ENCODE peak calls at places on chromosome 10, in four cellular contexts. H is breast epithelium, U is adrenal gland, J is IMR-90. V is an unnamed sample.

GRCh38 chr10:79185067-79185774 is 116.5 kb downstream of the ZMIZ1 start:
- DNase-seq in H (no peak), J (peak), U (peak), V (peak)

GRCh38 chr10:132458595-132459251 is 61.7 kb downstream of the PWWP2B start:
- DNase-seq in U (peak), H (no peak), J (no peak), V (no peak)

GRCh38 chr10:59847326-59847725 is 59.0 kb downstream of the CCDC6 start:
- DNase-seq in U (no peak), J (no peak), H (no peak), V (no peak)

GRCh38 chr10:18005781-18006456 is 54.2 kb downstream of the SLC39A12 start:
- DNase-seq in H (no peak), J (peak), U (peak), V (peak)

GRCh38 chr10:13787015-13787421 is 200.3 kb downstream of the PRPF18 start:
- DNase-seq in H (no peak), U (peak), J (peak), V (no peak)

GRCh38 chr10:34911661-34912205 is 96.6 kb upstream of the PARD3 start:
- DNase-seq in U (no peak), H (no peak), J (peak), V (no peak)

GRCh38 chr10:66931340-66931948 is 5.6 kb downstream of the LRRTM3 start:
- DNase-seq in H (no peak), J (peak), U (no peak), V (no peak)

GRCh38 chr10:120891367-120891766 is 40.2 kb downstream of the WDR11 start:
- DNase-seq in U (no peak), J (peak), H (no peak), V (no peak)

GRCh38 chr10:33509231-33509871 is 174.9 kb upstream of the NRP1 start:
- DNase-seq in U (peak), J (peak), H (peak), V (no peak)

GRCh38 chr10:1121311-1121970 is 65.3 kb downstream of the WDR37 start:
- DNase-seq in U (no peak), J (no peak), H (no peak), V (no peak)

GRCh38 chr10:17504547-17505245 is 50.3 kb upstream of the ST8SIA6 start:
- DNase-seq in U (no peak), J (peak), H (no peak), V (no peak)

GRCh38 chr10:50386992-50387735 is 135.8 kb upstream of the ASAH2 start:
- DNase-seq in J (no peak), H (no peak), U (no peak), V (no peak)

GRCh38 chr10:52066383-52066782 is 247.7 kb upstream of the DKK1 start:
- DNase-seq in U (no peak), H (no peak), J (no peak), V (no peak)

GRCh38 chr10:86195521-86195920 is 171.1 kb downstream of the GRID1 start:
- DNase-seq in U (no peak), J (no peak), H (no peak), V (no peak)

GRCh38 chr10:117313641-117314040 is 61.6 kb downstream of the PDZD8 start:
- DNase-seq in U (no peak), H (no peak), J (no peak), V (no peak)

GRCh38 chr10:110528224-110528997 is 30.7 kb downstream of the DUSP5 start:
- DNase-seq in H (no peak), J (no peak), U (no peak), V (no peak)

GRCh38 chr10:69088801-69089501 is 1.0 kb downstream of the SRGN start:
- DNase-seq in U (no peak), H (no peak), J (peak), V (no peak)

GRCh38 chr10:26367771-26368170 is 70.4 kb upstream of the APBB1IP start:
- DNase-seq in H (no peak), U (no peak), J (no peak), V (no peak)

GRCh38 chr10:8183241-8183704 is 128.8 kb downstream of the GATA3 start:
- DNase-seq in J (no peak), U (no peak), H (no peak), V (no peak)

GRCh38 chr10:21208666-21209316 is 311.7 kb upstream of the NEBL start:
- DNase-seq in U (no peak), J (no peak), H (no peak), V (no peak)

GRCh38 chr10:116671274-116671926 is 50.6 kb downstream of the PNLIPRP2 start:
- DNase-seq in H (no peak), J (peak), U (no peak), V (no peak)

GRCh38 chr10:33506391-33506790 is 171.9 kb upstream of the NRP1 start:
- DNase-seq in H (no peak), J (no peak), U (no peak), V (no peak)

GRCh38 chr10:25604591-25604990 is 329.4 kb upstream of the MYO3A start:
- DNase-seq in J (no peak), H (no peak), U (no peak), V (no peak)

GRCh38 chr10:649798-650690 is 39.4 kb downstream of the DIP2C start:
- DNase-seq in U (no peak), H (no peak), J (peak), V (no peak)

GRCh38 chr10:88209837-88210552 is 346.6 kb downstream of the PTEN start:
- DNase-seq in U (peak), H (no peak), J (peak), V (peak)

GRCh38 chr10:604716-605631 is 84.5 kb downstream of the DIP2C start:
- DNase-seq in U (no peak), J (no peak), H (no peak), V (peak)

GRCh38 chr10:47295411-47295810 is 4.6 kb upstream of the GDF10 start:
- DNase-seq in U (no peak), H (no peak), J (no peak), V (peak)

GRCh38 chr10:92990615-92991014 is 70.0 kb upstream of the CYP26C1 start:
- DNase-seq in U (no peak), H (no peak), J (peak), V (no peak)

GRCh38 chr10:34473174-34474059 is 341.7 kb downstream of the PARD3 start:
- DNase-seq in U (no peak), J (no peak), H (no peak), V (peak)

GRCh38 chr10:93566435-93567276 is at the start of gene FFAR4:
- DNase-seq in U (peak), H (peak), J (no peak), V (no peak)

GRCh38 chr10:114767101-114767588 is 54.4 kb upstream of the FHIP2A start:
- DNase-seq in J (peak), U (no peak), H (no peak), V (no peak)

GRCh38 chr10:117541405-117541908 is 1.1 kb upstream of the EMX2 start:
- DNase-seq in U (peak), J (no peak), H (no peak), V (peak)

GRCh38 chr10:33862706-33863105 is 528.2 kb upstream of the NRP1 start:
- DNase-seq in J (no peak), H (no peak), U (no peak), V (no peak)

GRCh38 chr10:101031128-101031795 is at the start of the genes PDZD7 and SFXN3:
- DNase-seq in J (peak), U (peak), H (peak), V (peak)

GRCh38 chr10:126376956-126377355 is 11.3 kb downstream of the ADAM12 start:
- DNase-seq in H (no peak), J (peak), U (no peak), V (no peak)

GRCh38 chr10:24415455-24416169 is 206.7 kb downstream of the KIAA1217 start:
- DNase-seq in J (peak), U (peak), H (peak), V (peak)

GRCh38 chr10:24416248-24416647 is 207.3 kb downstream of the KIAA1217 start:
- DNase-seq in H (peak), U (no peak), J (no peak), V (peak)

GRCh38 chr10:24417053-24417452 is 208.1 kb downstream of the KIAA1217 start:
- DNase-seq in U (no peak), H (no peak), J (no peak), V (peak)

GRCh38 chr10:24418532-24418931 is 209.6 kb downstream of the KIAA1217 start:
- DNase-seq in H (no peak), U (no peak), J (no peak), V (no peak)

GRCh38 chr10:24414597-24414996 is 205.7 kb downstream of the KIAA1217 start:
- DNase-seq in H (no peak), J (no peak), U (no peak), V (no peak)
- TF ChIP-seq CTCF in H (no peak), J (no peak), U (no peak), V (no peak)

GRCh38 chr10:29734980-29735627 is 100.3 kb upstream of the SVIL start:
- DNase-seq in H (peak), U (peak), J (no peak), V (peak)
- TF ChIP-seq POLR2A in H (no peak), U (peak), J (no peak), V (no peak)

DNA sequence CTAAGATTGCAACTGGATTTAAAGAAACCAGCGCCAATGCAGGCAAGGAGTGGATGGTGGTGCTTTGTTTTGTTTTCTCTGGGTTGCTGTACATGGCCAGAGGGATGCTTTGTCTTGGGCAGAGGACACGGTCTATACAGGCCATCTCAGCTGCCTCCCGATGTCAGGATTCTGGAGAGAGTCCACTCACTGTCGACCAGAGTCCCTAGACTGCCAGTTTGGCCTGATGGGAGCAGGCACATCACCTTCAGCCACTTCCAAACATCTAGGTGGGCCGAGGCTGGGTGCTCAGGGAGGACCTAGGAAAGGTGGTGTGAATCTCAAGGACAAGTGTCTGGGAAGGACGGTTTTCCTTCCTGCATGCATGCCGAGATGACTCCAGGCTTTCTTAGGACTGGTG is 152.1 kb downstream of the BUB3 start:
- DNase-seq in U (no peak), J (no peak), H (no peak), V (no peak)
- TF ChIP-seq CTCF in U (no peak), J (no peak), H (no peak), V (no peak)

GRCh38 chr10:78170026-78170475 is 136.4 kb downstream of the RPS24 start:
- DNase-seq in J (peak), U (no peak), H (no peak), V (no peak)
- TF ChIP-seq POLR2A in J (no peak), U (no peak), H (no peak), V (no peak)

DNA sequence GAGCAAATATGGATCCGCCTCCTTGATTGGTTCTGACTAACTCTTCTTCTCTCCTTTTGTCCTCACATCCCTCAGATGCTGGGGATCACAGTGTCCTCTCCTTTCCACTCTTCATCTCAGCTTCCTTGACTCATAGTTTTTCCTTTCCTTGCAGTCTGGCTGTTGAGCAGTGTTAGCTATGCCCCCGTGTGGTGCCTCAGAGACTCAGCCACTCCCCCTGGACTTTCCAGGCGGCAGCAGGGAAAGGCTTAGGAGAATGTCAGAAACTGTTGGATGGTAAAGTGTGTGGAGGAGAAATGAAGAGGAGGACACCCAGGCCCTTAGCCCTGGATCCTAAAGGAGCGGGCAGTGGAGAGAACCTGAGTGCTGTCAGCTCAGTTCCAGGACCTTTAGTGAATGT is 267.5 kb downstream of the CELF2 start:
- DNase-seq in U (no peak), H (no peak), J (no peak), V (no peak)
- TF ChIP-seq CTCF in U (no peak), H (no peak), J (no peak), V (no peak)

DNA sequence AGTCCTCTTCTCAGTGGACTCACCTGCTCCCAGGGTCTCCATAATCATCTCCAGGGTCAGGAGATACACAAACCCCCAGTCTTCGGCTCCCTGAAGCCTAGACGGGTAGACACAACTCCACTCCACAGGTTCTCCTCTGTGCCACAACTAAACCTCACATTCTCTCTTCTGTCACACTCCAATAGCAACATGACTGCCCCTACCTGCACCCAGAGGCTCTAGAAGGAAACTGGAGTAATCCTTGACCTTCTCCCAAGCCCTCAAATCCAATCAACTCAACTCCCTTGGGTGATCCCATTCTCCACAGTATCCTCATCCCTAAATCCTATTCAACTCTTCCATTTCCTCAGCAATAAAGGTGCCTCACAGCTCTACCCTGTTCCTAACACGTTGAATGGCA is 16.2 kb downstream of the HNRNPF start:
- DNase-seq in U (peak), J (no peak), H (no peak), V (no peak)
- TF ChIP-seq POLR2A in U (no peak), J (no peak), H (no peak), V (no peak)

GRCh38 chr10:9297580-9297979 is 1243.1 kb downstream of the GATA3 start:
- DNase-seq in H (no peak), J (no peak), U (no peak), V (no peak)

GRCh38 chr10:9299966-9300365 is 1245.5 kb downstream of the GATA3 start:
- DNase-seq in U (no peak), H (no peak), J (no peak), V (no peak)

GRCh38 chr10:9301554-9301953 is 1247.1 kb downstream of the GATA3 start:
- DNase-seq in J (no peak), H (no peak), U (no peak), V (no peak)

GRCh38 chr10:9302142-9302746 is 1247.8 kb downstream of the GATA3 start:
- DNase-seq in H (no peak), J (peak), U (no peak), V (no peak)

GRCh38 chr10:9301148-9301547 is 1246.7 kb downstream of the GATA3 start:
- DNase-seq in J (no peak), U (no peak), H (no peak), V (no peak)
- TF ChIP-seq CTCF in J (peak), U (no peak), H (peak), V (peak)

GRCh38 chr10:113060221-113061053 is 110.4 kb downstream of the TCF7L2 start:
- DNase-seq in H (no peak), U (no peak), J (no peak), V (peak)
- TF ChIP-seq POLR2A in H (no peak), U (no peak), J (no peak), V (no peak)